ENCODE peak calls at places on chromosomes 3 and 15, in four cellular contexts. R is GM12878, Q is HepG2, F is H1. Y is an unnamed sample.
A peak's percentile ranks its signal among the peaks of the same experiment; 100 is the strongest.

GRCh38 chr15:92166751-92167412 is 226.8 kb upstream of the ST8SIA2 start:
- DNase-seq in R (no peak), Q (no peak), F (no peak), Y (no peak)

GRCh38 chr3:130712718-130713423 is 33.8 kb downstream of the PIK3R4 start:
- DNase-seq in F (no peak), Q (no peak), R (no peak), Y (no peak)

GRCh38 chr3:124526601-124527000 is 203.7 kb upstream of the UMPS start:
- DNase-seq in R (no peak), Q (peak; percentile 3), F (no peak), Y (no peak)

GRCh38 chr3:181265750-181266333 is 276.3 kb upstream of the DNAJC19 start:
- DNase-seq in F (no peak), Q (no peak), R (no peak), Y (no peak)

GRCh38 chr15:85499498-85499897 is 119.1 kb downstream of the AKAP13 start:
- DNase-seq in Q (no peak), R (no peak), F (no peak), Y (no peak)

GRCh38 chr3:112012205-112012604 is 13.5 kb downstream of the TAGLN3 start:
- DNase-seq in R (no peak), Q (no peak), F (no peak), Y (no peak)

GRCh38 chr3:112467584-112467983 is 31.7 kb downstream of the BTLA start:
- DNase-seq in F (no peak), R (no peak), Q (no peak), Y (no peak)

GRCh38 chr3:36814071-36814717 is 49.8 kb upstream of the DCLK3 start:
- DNase-seq in R (no peak), Q (no peak), F (no peak), Y (no peak)

GRCh38 chr3:152937234-152937633 is 102.3 kb downstream of the P2RY1 start:
- DNase-seq in R (no peak), Q (no peak), F (no peak), Y (no peak)

GRCh38 chr3:129228891-129229585 is 20.4 kb upstream of the COPG1 start:
- DNase-seq in F (no peak), Q (peak; percentile 77), R (no peak), Y (no peak)

GRCh38 chr15:99121207-99121606 is 16.3 kb downstream of the SYNM start:
- DNase-seq in Q (no peak), F (no peak), R (no peak), Y (no peak)

GRCh38 chr3:9769426-9770275 is at the start of gene CAMK1:
- DNase-seq in F (no peak), R (no peak), Q (peak; percentile 45), Y (no peak)

GRCh38 chr3:4358273-4358672 is 55.1 kb downstream of the SETMAR start:
- DNase-seq in F (no peak), R (no peak), Q (no peak), Y (no peak)

GRCh38 chr15:86336051-86336788 is 256.5 kb downstream of the AGBL1 start:
- DNase-seq in Q (no peak), F (no peak), R (no peak), Y (no peak)

GRCh38 chr3:119697394-119697793 is 5.4 kb upstream of the CFAP91 start:
- DNase-seq in Q (no peak), R (peak; percentile 80), F (no peak), Y (no peak)

GRCh38 chr15:86349565-86349964 is 269.9 kb downstream of the AGBL1 start:
- DNase-seq in Q (no peak), F (no peak), R (no peak), Y (no peak)

GRCh38 chr15:73964736-73965093 is 27.4 kb downstream of the STOML1 start:
- DNase-seq in F (peak; percentile 91), R (no peak), Q (peak; percentile 67), Y (peak; percentile 93)

GRCh38 chr3:71195492-71195891 is 388.0 kb downstream of the FOXP1 start:
- DNase-seq in F (no peak), Q (peak; percentile 28), R (no peak), Y (no peak)

GRCh38 chr3:149705416-149705815 is 46.9 kb downstream of the COMMD2 start:
- DNase-seq in F (no peak), R (no peak), Q (no peak), Y (no peak)

GRCh38 chr3:39414421-39414907 is 7.9 kb downstream of the RPSA start:
- DNase-seq in R (no peak), Q (no peak), F (no peak), Y (no peak)

GRCh38 chr3:24929521-24929920 is 434.9 kb upstream of the THRB start:
- DNase-seq in Q (no peak), R (no peak), F (no peak), Y (no peak)

GRCh38 chr3:178271740-178272387 is 264.4 kb upstream of the KCNMB2 start:
- DNase-seq in F (no peak), Q (no peak), R (no peak), Y (no peak)

GRCh38 chr15:65796610-65797012 is 4.5 kb upstream of the DENND4A start:
- DNase-seq in Q (no peak), R (no peak), F (no peak), Y (no peak)

GRCh38 chr3:51686512-51687215 is 15.6 kb downstream of the TEX264 start:
- DNase-seq in Q (no peak), R (peak; percentile 68), F (no peak), Y (no peak)

GRCh38 chr3:52398670-52399081 is 46.2 kb downstream of the SEMA3G start:
- DNase-seq in F (no peak), R (no peak), Q (no peak), Y (no peak)

GRCh38 chr3:6418492-6418891 is 442.4 kb upstream of the GRM7 start:
- DNase-seq in F (no peak), Q (no peak), R (no peak), Y (no peak)

GRCh38 chr3:57556459-57557087 is 499 bp downstream of the PDE12 start:
- DNase-seq in F (no peak), R (no peak), Q (no peak), Y (no peak)

GRCh38 chr3:12188328-12188648 is 29.6 kb upstream of the TIMP4 start:
- DNase-seq in F (no peak), R (no peak), Q (no peak), Y (no peak)

GRCh38 chr3:139111392-139112229 is 66.9 kb upstream of the PRR23C start:
- DNase-seq in F (peak; percentile 10), R (no peak), Q (peak; percentile 12), Y (peak; percentile 33)

GRCh38 chr3:96813134-96813819 is 1.1 kb upstream of the EPHA6 start:
- DNase-seq in F (peak; percentile 70), R (peak; percentile 13), Q (peak; percentile 58), Y (peak; percentile 80)

GRCh38 chr15:81263477-81263876 is 60.5 kb downstream of the STARD5 start:
- DNase-seq in Q (no peak), F (no peak), R (no peak), Y (no peak)

GRCh38 chr15:101449471-101450425 is 39.8 kb downstream of the PCSK6 start:
- DNase-seq in Q (no peak), R (no peak), F (no peak), Y (no peak)
- H3K4me1 ChIP-seq in Q (peaks cover 89% of the 10 kb centered on the region), R (no peaks in the 10 kb centered on the region), F (peaks cover 10% of the 10 kb centered on the region), Y (peaks cover 2% of the 10 kb centered on the region)

GRCh38 chr15:76572983-76573314 is 236.4 kb downstream of the ISL2 start:
- DNase-seq in Q (no peak), R (no peak), F (no peak), Y (no peak)

GRCh38 chr15:76577879-76578512 is 241.4 kb downstream of the ISL2 start:
- DNase-seq in Q (no peak), F (no peak), R (no peak), Y (no peak)

GRCh38 chr15:76575177-76576078 is 238.9 kb downstream of the ISL2 start:
- DNase-seq in R (peak; percentile 79), F (no peak), Q (no peak), Y (no peak)

GRCh38 chr15:76582550-76582949 is 246.0 kb downstream of the ISL2 start:
- DNase-seq in R (no peak), F (no peak), Q (no peak), Y (no peak)

DNA sequence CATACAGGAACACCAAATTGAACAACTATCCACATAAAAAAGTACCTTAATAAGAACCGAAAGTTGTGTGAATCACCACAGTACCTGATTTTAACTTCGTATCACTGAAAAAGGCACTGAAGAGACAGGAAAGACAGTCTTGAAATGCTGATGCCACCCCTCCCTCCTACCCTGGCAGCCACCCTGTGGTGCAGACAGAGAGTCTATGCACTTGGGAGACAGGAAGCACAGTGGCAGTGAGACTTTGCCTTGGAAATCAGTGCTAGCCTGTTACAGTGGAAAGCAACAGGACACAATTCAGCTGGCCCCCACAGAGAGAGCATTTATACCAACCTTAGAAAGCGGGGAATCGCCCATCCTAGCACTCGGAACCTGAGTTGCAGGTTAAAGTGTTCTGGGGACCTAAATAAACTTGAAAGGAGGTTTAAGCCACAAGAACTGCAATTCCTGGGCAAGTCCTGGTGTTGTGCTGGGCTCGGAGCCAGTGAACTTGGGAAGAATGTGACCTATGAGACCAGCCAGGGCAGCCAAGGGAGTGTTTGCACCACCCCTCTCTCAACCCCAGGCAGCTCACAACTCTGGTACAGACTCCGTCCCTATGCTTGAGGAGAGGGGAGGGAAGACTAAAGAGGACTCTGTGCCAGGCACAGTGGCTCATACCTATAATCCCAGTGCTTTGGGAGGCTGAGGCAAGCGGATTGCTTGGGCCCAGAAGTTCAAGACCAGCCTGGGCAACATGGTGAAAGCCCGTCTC is 240.1 kb downstream of the ISL2 start:
- DNase-seq in F (no peak), Q (peak; percentile 75), R (peak; percentile 21), Y (no peak)
- TF ChIP-seq SUZ12 in F (no peak), Q (no peak), R (no peak), Y (no peak)

GRCh38 chr3:100900671-100901070 is 92.5 kb downstream of the ABI3BP start:
- DNase-seq in R (no peak), Q (no peak), F (no peak), Y (no peak)
- TF ChIP-seq YY1 in R (no peak), Q (no peak), F (no peak), Y (no peak)

GRCh38 chr15:97446138-97446537 is 514.4 kb upstream of the ARRDC4 start:
- DNase-seq in F (no peak), R (no peak), Q (no peak), Y (no peak)

DNA sequence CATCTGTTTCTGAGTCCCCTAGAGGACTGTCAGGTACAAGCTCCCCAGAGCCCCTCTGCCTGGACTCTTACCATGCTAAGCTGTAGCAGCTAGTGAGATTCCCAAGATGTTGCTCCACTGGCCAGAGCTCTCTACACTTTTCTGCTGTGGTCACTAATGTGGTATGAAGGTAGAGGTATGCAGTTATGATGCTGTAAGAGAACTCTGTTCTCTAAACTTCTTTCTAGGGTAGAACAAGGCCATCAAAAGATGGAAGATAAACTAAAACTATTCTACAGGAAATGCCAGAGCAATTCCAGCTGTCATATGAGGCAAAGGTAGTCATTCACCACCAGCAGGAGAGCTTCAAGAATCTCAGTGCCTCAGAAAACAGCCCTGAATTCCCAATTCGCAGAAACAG is 517.4 kb upstream of the ARRDC4 start:
- DNase-seq in Q (no peak), F (no peak), R (no peak), Y (no peak)
- H3K4me1 ChIP-seq in Q (no peaks in the 10 kb centered on the region), F (no peaks in the 10 kb centered on the region), R (no peaks in the 10 kb centered on the region), Y (no peaks in the 10 kb centered on the region)